ENCODE peak calls at places on chromosome 11, in six cellular contexts. C is lower lobe of right lung, R is EH, J is GM10248, W is heart left ventricle, K is BJ. N is an unnamed sample.
A peak's percentile ranks its signal among the peaks of the same experiment; 100 is the strongest.

GRCh38 chr11:30936476-30936875 is 350.3 kb upstream of the MPPED2 start:
- DNase-seq in C (no peak), R (no peak), J (no peak), W (no peak), K (no peak), N (no peak)

GRCh38 chr11:134052988-134053945 is 15.6 kb upstream of the JAM3 start:
- DNase-seq in C (no peak), R (no peak), J (no peak), W (no peak), K (no peak), N (no peak)

GRCh38 chr11:25766332-25767015 is 565.5 kb upstream of the ANO3 start:
- DNase-seq in C (no peak), R (no peak), J (no peak), W (no peak), K (no peak), N (no peak)

GRCh38 chr11:127027000-127027399 is 26.4 kb upstream of the KIRREL3 start:
- DNase-seq in C (no peak), R (no peak), J (no peak), W (no peak), K (no peak), N (no peak)

GRCh38 chr11:12029738-12030363 is 21.4 kb upstream of the DKK3 start:
- DNase-seq in C (no peak), R (peak; percentile 82), J (no peak), W (no peak), K (no peak), N (no peak)

GRCh38 chr11:85771568-85771967 is 39.4 kb downstream of the SYTL2 start:
- DNase-seq in C (no peak), R (no peak), J (no peak), W (no peak), K (no peak), N (no peak)

GRCh38 chr11:119106564-119107537 is at the start of gene C2CD2L:
- DNase-seq in C (peak; percentile 95), R (peak; percentile 93), J (peak; percentile 97), W (peak; percentile 90), K (peak; percentile 42), N (peak; percentile 78)

GRCh38 chr11:2459796-2460531 is 15.2 kb downstream of the KCNQ1 start:
- DNase-seq in C (no peak), R (no peak), J (no peak), W (no peak), K (no peak), N (no peak)

GRCh38 chr11:72721689-72722049 is 30.5 kb downstream of the ARAP1 start:
- DNase-seq in C (peak; percentile 75), R (peak; percentile 46), J (no peak), W (no peak), K (no peak), N (peak; percentile 68)

GRCh38 chr11:132332521-132332920 is 962.1 kb downstream of the NTM start:
- DNase-seq in C (no peak), R (no peak), J (no peak), W (no peak), K (no peak), N (no peak)

GRCh38 chr11:7154881-7155344 is 66.1 kb downstream of the RBMXL2 start:
- DNase-seq in C (no peak), R (peak; percentile 32), J (no peak), W (no peak), K (no peak), N (no peak)

GRCh38 chr11:104620991-104621390 is 277.3 kb downstream of the CASP12 start:
- DNase-seq in C (no peak), R (no peak), J (no peak), W (no peak), K (no peak), N (no peak)

GRCh38 chr11:64313491-64314145 is 3.7 kb downstream of the TRMT112 start:
- DNase-seq in C (no peak), R (no peak), J (no peak), W (peak; percentile 59), K (no peak), N (no peak)

GRCh38 chr11:83801799-83802198 is 515.6 kb upstream of the CCDC90B start:
- DNase-seq in C (no peak), R (no peak), J (no peak), W (no peak), K (no peak), N (no peak)

GRCh38 chr11:3037041-3037944 is 19.9 kb downstream of the CARS1 start:
- DNase-seq in C (peak; percentile 86), R (peak; percentile 74), J (peak; percentile 59), W (peak; percentile 81), K (no peak), N (peak; percentile 81)

GRCh38 chr11:19359425-19360000 is 118.8 kb upstream of the E2F8 start:
- DNase-seq in C (no peak), R (peak; percentile 77), J (no peak), W (no peak), K (no peak), N (no peak)

GRCh38 chr11:45857834-45858492 is 10.7 kb downstream of the CRY2 start:
- DNase-seq in C (peak; percentile 74), R (peak; percentile 93), J (no peak), W (peak; percentile 74), K (peak; percentile 94), N (no peak)

GRCh38 chr11:111829185-111829968 is 42.0 kb downstream of the ALG9 start:
- DNase-seq in C (no peak), R (peak; percentile 32), J (peak; percentile 58), W (no peak), K (no peak), N (no peak)

GRCh38 chr11:128474036-128474874 is 113.1 kb downstream of the ETS1 start:
- DNase-seq in C (no peak), R (peak; percentile 57), J (no peak), W (no peak), K (no peak), N (no peak)

GRCh38 chr11:71245601-71246391 is 6.6 kb downstream of the SHANK2 start:
- DNase-seq in C (no peak), R (no peak), J (no peak), W (no peak), K (no peak), N (no peak)

GRCh38 chr11:133726576-133726975 is 118.7 kb downstream of the SPATA19 start:
- DNase-seq in C (no peak), R (no peak), J (no peak), W (no peak), K (no peak), N (no peak)

GRCh38 chr11:38950882-38951281 is 2352.8 kb upstream of the RAG2 start:
- DNase-seq in C (no peak), R (no peak), J (no peak), W (no peak), K (no peak), N (no peak)

GRCh38 chr11:16184588-16184987 is 171.8 kb downstream of the SOX6 start:
- DNase-seq in C (no peak), R (peak; percentile 91), J (no peak), W (no peak), K (peak; percentile 42), N (no peak)

GRCh38 chr11:45930031-45930794 is 7.8 kb downstream of the LARGE2 start:
- DNase-seq in C (peak; percentile 74), R (no peak), J (peak; percentile 91), W (peak; percentile 52), K (no peak), N (no peak)

GRCh38 chr11:128488471-128488870 is 98.9 kb downstream of the ETS1 start:
- DNase-seq in C (no peak), R (peak; percentile 95), J (no peak), W (no peak), K (peak; percentile 93), N (no peak)

GRCh38 chr11:64893194-64894069 is 15.0 kb upstream of the EHD1 start:
- DNase-seq in C (no peak), R (no peak), J (no peak), W (no peak), K (no peak), N (no peak)

GRCh38 chr11:30960387-30960992 is 374.3 kb upstream of the MPPED2 start:
- DNase-seq in C (no peak), R (peak; percentile 5), J (no peak), W (no peak), K (no peak), N (no peak)

GRCh38 chr11:69249641-69250502 is 44.1 kb upstream of the MYEOV start:
- DNase-seq in C (peak; percentile 75), R (peak; percentile 55), J (no peak), W (no peak), K (no peak), N (peak; percentile 60)

GRCh38 chr11:85912414-85912813 is 57.2 kb downstream of the CCDC83 start:
- DNase-seq in C (no peak), R (no peak), J (no peak), W (no peak), K (no peak), N (no peak)

GRCh38 chr11:823441-824291 is 4.1 kb upstream of the CRACR2B start:
- DNase-seq in C (no peak), R (no peak), J (no peak), W (no peak), K (no peak), N (no peak)

GRCh38 chr11:60821827-60822599 is 19.9 kb upstream of the CCDC86 start:
- DNase-seq in C (no peak), R (no peak), J (no peak), W (no peak), K (no peak), N (no peak)

GRCh38 chr11:83610996-83611395 is 324.8 kb upstream of the CCDC90B start:
- DNase-seq in C (no peak), R (no peak), J (no peak), W (no peak), K (no peak), N (no peak)

GRCh38 chr11:110091995-110092576 is 1.1 kb upstream of the ZC3H12C start:
- DNase-seq in C (no peak), R (peak; percentile 6), J (no peak), W (no peak), K (no peak), N (no peak)